ENCODE peak calls at places on chromosomes 7 and 10, in five cellular contexts. C is AG10803; A is T-cell; O is activated gamma-delta T cell; T is activated CD4-positive, alpha-beta memory T cell treated with anti-CD3 and anti-CD28 coated beads for 36 hours. U is an unnamed sample.

GRCh38 chr7:18900801-18901200 is 216.6 kb downstream of the TWIST1 start:
- DNase-seq in C (peak; percentile 86), A (no peak), O (no peak), T (no peak), U (no peak)

GRCh38 chr7:73971315-73971700 is 56.7 kb upstream of the ELN start:
- DNase-seq in C (no peak), A (no peak), O (no peak), T (no peak), U (no peak)

GRCh38 chr7:152522551-152522950 is 86.7 kb upstream of the KMT2C start:
- DNase-seq in C (peak; percentile 34), A (no peak), O (no peak), T (no peak), U (no peak)

GRCh38 chr10:107579970-107580369 is 415.5 kb upstream of the SORCS1 start:
- DNase-seq in C (no peak), A (no peak), O (no peak), T (no peak), U (no peak)

GRCh38 chr7:3937146-3937545 is 636.1 kb downstream of the SDK1 start:
- DNase-seq in C (no peak), A (no peak), O (no peak), T (no peak), U (no peak)

GRCh38 chr7:24737281-24737680 is 20.0 kb downstream of the GSDME start:
- DNase-seq in C (no peak), A (no peak), O (no peak), T (no peak), U (no peak)

GRCh38 chr7:116142374-116142773 is 68.0 kb upstream of the TES start:
- DNase-seq in C (no peak), A (no peak), O (no peak), T (no peak), U (no peak)

GRCh38 chr7:131052285-131052942 is 275.3 kb upstream of the MKLN1 start:
- DNase-seq in C (no peak), A (no peak), O (no peak), T (no peak), U (no peak)

GRCh38 chr7:73519867-73520672 is 2.0 kb downstream of the BAZ1B start:
- DNase-seq in C (no peak), A (peak; percentile 6), O (no peak), T (peak; percentile 61), U (no peak)

GRCh38 chr10:69215405-69216176 is 4.5 kb upstream of the HKDC1 start:
- DNase-seq in C (no peak), A (peak; percentile 19), O (no peak), T (peak; percentile 73), U (no peak)

GRCh38 chr10:81248846-81249245 is 626.1 kb upstream of the NRG3 start:
- DNase-seq in C (no peak), A (no peak), O (no peak), T (no peak), U (no peak)

GRCh38 chr7:132475669-132476116 is 100.6 kb downstream of the PLXNA4 start:
- DNase-seq in C (no peak), A (no peak), O (no peak), T (no peak), U (no peak)

GRCh38 chr10:92290076-92290836 is 622 bp downstream of the CPEB3 start:
- DNase-seq in C (peak; percentile 38), A (no peak), O (no peak), T (peak; percentile 47), U (peak; percentile 30)

GRCh38 chr7:106767073-106767472 is 98.0 kb upstream of the PIK3CG start:
- DNase-seq in C (peak; percentile 39), A (no peak), O (no peak), T (no peak), U (no peak)

GRCh38 chr10:87844837-87845623 is 18.3 kb downstream of the KLLN start:
- DNase-seq in C (peak; percentile 34), A (no peak), O (no peak), T (no peak), U (no peak)

GRCh38 chr10:133258066-133258817 is 18.4 kb downstream of the ADAM8 start:
- DNase-seq in C (no peak), A (no peak), O (no peak), T (peak; percentile 72), U (peak; percentile 86)

GRCh38 chr7:44415047-44415446 is 75.4 kb downstream of the NUDCD3 start:
- DNase-seq in C (peak; percentile 35), A (no peak), O (no peak), T (no peak), U (no peak)

GRCh38 chr10:12367272-12367671 is 17.9 kb downstream of the CAMK1D start:
- DNase-seq in C (no peak), A (no peak), O (no peak), T (no peak), U (no peak)

GRCh38 chr7:158595068-158595467 is 7.4 kb upstream of the PTPRN2 start:
- DNase-seq in C (peak; percentile 59), A (no peak), O (no peak), T (no peak), U (no peak)

GRCh38 chr10:23343591-23344225 is 889 bp downstream of the C10orf67 start:
- DNase-seq in C (peak; percentile 9), A (no peak), O (no peak), T (peak; percentile 75), U (peak; percentile 46)

GRCh38 chr7:80622531-80622930 is 15.9 kb upstream of the CD36 start:
- DNase-seq in C (peak; percentile 41), A (no peak), O (no peak), T (no peak), U (no peak)

GRCh38 chr7:20744913-20745587 is 41.6 kb downstream of the SP8 start:
- DNase-seq in C (no peak), A (no peak), O (no peak), T (no peak), U (no peak)

GRCh38 chr10:17729630-17730029 is 22.4 kb upstream of the TMEM236 start:
- DNase-seq in C (no peak), A (no peak), O (no peak), T (no peak), U (no peak)

GRCh38 chr7:93046641-93047040 is 71.1 kb downstream of the SAMD9 start:
- DNase-seq in C (no peak), A (no peak), O (no peak), T (no peak), U (no peak)

GRCh38 chr7:99289185-99289584 is 16.5 kb downstream of the MYH16 start:
- DNase-seq in C (no peak), A (no peak), O (no peak), T (no peak), U (no peak)

GRCh38 chr7:69598487-69599148 is 343 bp downstream of the AUTS2 start:
- DNase-seq in C (no peak), A (no peak), O (no peak), T (no peak), U (no peak)

GRCh38 chr10:119406888-119407777 is 135.4 kb downstream of the RGS10 start:
- DNase-seq in C (no peak), A (no peak), O (no peak), T (no peak), U (no peak)

GRCh38 chr7:24728503-24729364 is 28.5 kb downstream of the GSDME start:
- DNase-seq in C (peak; percentile 54), A (no peak), O (no peak), T (peak; percentile 43), U (no peak)

GRCh38 chr7:150435047-150435389 is 15.4 kb upstream of the GIMAP8 start:
- DNase-seq in C (no peak), A (no peak), O (no peak), T (no peak), U (no peak)

GRCh38 chr10:86086418-86086817 is 280.2 kb downstream of the GRID1 start:
- DNase-seq in C (no peak), A (no peak), O (no peak), T (no peak), U (no peak)

GRCh38 chr7:46554688-46555422 is 633.8 kb upstream of the IGFBP3 start:
- DNase-seq in C (peak; percentile 33), A (no peak), O (no peak), T (no peak), U (no peak)

GRCh38 chr10:44723654-44724053 is 187.5 kb upstream of the TMEM72 start:
- DNase-seq in C (peak; percentile 68), A (no peak), O (no peak), T (no peak), U (no peak)

GRCh38 chr7:8305625-8306388 is 43.8 kb upstream of the ICA1 start:
- DNase-seq in C (no peak), A (no peak), O (no peak), T (no peak), U (no peak)

GRCh38 chr10:73495884-73496674 is at the start of gene PPP3CB:
- DNase-seq in C (peak; percentile 98), A (peak; percentile 88), O (peak; percentile 93), T (peak; percentile 96), U (peak; percentile 98)

GRCh38 chr7:8065356-8065813 is 96.8 kb downstream of the GLCCI1 start:
- DNase-seq in C (peak; percentile 81), A (no peak), O (no peak), T (no peak), U (no peak)

U was measured in upper lobe of left lung.